ENCODE peak calls at places on chromosomes 2 and 18, in eight cellular contexts. One of them, this sample, is unnamed.

GRCh38 chr2:191379375-191379774 is 134.2 kb downstream of the MYO1B start:
- DNase-seq in right lobe of liver: no peak
- DNase-seq in mesenchymal stem cell: no peak
- DNase-seq in ovary: no peak
- DNase-seq in vagina: no peak
- DNase-seq in tibial artery: no peak
- DNase-seq in CD8-positive, alpha-beta memory T cell: no peak
- DNase-seq in fibroblast of lung: no peak
- DNase-seq in this sample: no peak

GRCh38 chr2:36800381-36800780 is 103.9 kb downstream of the VIT start:
- DNase-seq in right lobe of liver: no peak
- DNase-seq in mesenchymal stem cell: no peak
- DNase-seq in ovary: no peak
- DNase-seq in vagina: no peak
- DNase-seq in tibial artery: no peak
- DNase-seq in CD8-positive, alpha-beta memory T cell: peak; percentile 30
- DNase-seq in fibroblast of lung: no peak
- DNase-seq in this sample: no peak

GRCh38 chr2:233838251-233838650 is 16.1 kb downstream of the HJURP start:
- DNase-seq in right lobe of liver: no peak
- DNase-seq in mesenchymal stem cell: no peak
- DNase-seq in ovary: no peak
- DNase-seq in vagina: peak; percentile 87
- DNase-seq in tibial artery: no peak
- DNase-seq in CD8-positive, alpha-beta memory T cell: no peak
- DNase-seq in fibroblast of lung: no peak
- DNase-seq in this sample: no peak

GRCh38 chr18:77711096-77711495 is 461.4 kb downstream of the GALR1 start:
- DNase-seq in right lobe of liver: no peak
- DNase-seq in mesenchymal stem cell: no peak
- DNase-seq in ovary: no peak
- DNase-seq in vagina: no peak
- DNase-seq in tibial artery: no peak
- DNase-seq in CD8-positive, alpha-beta memory T cell: no peak
- DNase-seq in fibroblast of lung: no peak
- DNase-seq in this sample: no peak

GRCh38 chr2:95034221-95034620 is 8.7 kb downstream of the MAL start:
- DNase-seq in right lobe of liver: no peak
- DNase-seq in mesenchymal stem cell: no peak
- DNase-seq in ovary: no peak
- DNase-seq in vagina: no peak
- DNase-seq in tibial artery: no peak
- DNase-seq in CD8-positive, alpha-beta memory T cell: no peak
- DNase-seq in fibroblast of lung: peak; percentile 8
- DNase-seq in this sample: no peak

GRCh38 chr2:222305510-222306392 is 7.0 kb upstream of the PAX3 start:
- DNase-seq in right lobe of liver: peak; percentile 42
- DNase-seq in mesenchymal stem cell: no peak
- DNase-seq in ovary: peak; percentile 42
- DNase-seq in vagina: no peak
- DNase-seq in tibial artery: no peak
- DNase-seq in CD8-positive, alpha-beta memory T cell: no peak
- DNase-seq in fibroblast of lung: peak; percentile 33
- DNase-seq in this sample: no peak

GRCh38 chr18:71450258-71450657 is 1093.9 kb downstream of the CBLN2 start:
- DNase-seq in right lobe of liver: no peak
- DNase-seq in mesenchymal stem cell: no peak
- DNase-seq in ovary: no peak
- DNase-seq in vagina: no peak
- DNase-seq in tibial artery: no peak
- DNase-seq in CD8-positive, alpha-beta memory T cell: no peak
- DNase-seq in fibroblast of lung: no peak
- DNase-seq in this sample: no peak

GRCh38 chr2:88197732-88198131 is 27.6 kb downstream of the THNSL2 start:
- DNase-seq in right lobe of liver: no peak
- DNase-seq in mesenchymal stem cell: no peak
- DNase-seq in ovary: no peak
- DNase-seq in vagina: no peak
- DNase-seq in tibial artery: no peak
- DNase-seq in CD8-positive, alpha-beta memory T cell: no peak
- DNase-seq in fibroblast of lung: no peak
- DNase-seq in this sample: no peak

GRCh38 chr18:12119358-12119757 is 25.7 kb downstream of the ANKRD62 start:
- DNase-seq in right lobe of liver: no peak
- DNase-seq in mesenchymal stem cell: no peak
- DNase-seq in ovary: no peak
- DNase-seq in vagina: no peak
- DNase-seq in tibial artery: no peak
- DNase-seq in CD8-positive, alpha-beta memory T cell: no peak
- DNase-seq in fibroblast of lung: no peak
- DNase-seq in this sample: no peak

GRCh38 chr18:62070306-62070705 is 116.5 kb downstream of the PIGN start:
- DNase-seq in right lobe of liver: no peak
- DNase-seq in mesenchymal stem cell: peak; percentile 26
- DNase-seq in ovary: no peak
- DNase-seq in vagina: no peak
- DNase-seq in tibial artery: no peak
- DNase-seq in CD8-positive, alpha-beta memory T cell: no peak
- DNase-seq in fibroblast of lung: no peak
- DNase-seq in this sample: no peak

GRCh38 chr2:32168513-32168912 is 2.8 kb downstream of the SLC30A6 start:
- DNase-seq in right lobe of liver: no peak
- DNase-seq in mesenchymal stem cell: no peak
- DNase-seq in ovary: no peak
- DNase-seq in vagina: no peak
- DNase-seq in tibial artery: no peak
- DNase-seq in CD8-positive, alpha-beta memory T cell: no peak
- DNase-seq in fibroblast of lung: no peak
- DNase-seq in this sample: no peak

GRCh38 chr2:217225596-217225995 is 365.7 kb upstream of the TNP1 start:
- DNase-seq in right lobe of liver: no peak
- DNase-seq in mesenchymal stem cell: no peak
- DNase-seq in ovary: no peak
- DNase-seq in vagina: no peak
- DNase-seq in tibial artery: no peak
- DNase-seq in CD8-positive, alpha-beta memory T cell: no peak
- DNase-seq in fibroblast of lung: no peak
- DNase-seq in this sample: no peak

GRCh38 chr2:229598227-229598626 is 116.1 kb downstream of the DNER start:
- DNase-seq in right lobe of liver: no peak
- DNase-seq in mesenchymal stem cell: no peak
- DNase-seq in ovary: no peak
- DNase-seq in vagina: no peak
- DNase-seq in tibial artery: no peak
- DNase-seq in CD8-positive, alpha-beta memory T cell: no peak
- DNase-seq in fibroblast of lung: no peak
- DNase-seq in this sample: no peak

GRCh38 chr2:98749053-98749450 is 18.1 kb upstream of the MGAT4A start:
- DNase-seq in right lobe of liver: no peak
- DNase-seq in mesenchymal stem cell: no peak
- DNase-seq in ovary: no peak
- DNase-seq in vagina: no peak
- DNase-seq in tibial artery: peak; percentile 56
- DNase-seq in CD8-positive, alpha-beta memory T cell: no peak
- DNase-seq in fibroblast of lung: no peak
- DNase-seq in this sample: no peak

GRCh38 chr2:167381349-167381748 is 493.1 kb downstream of the XIRP2 start:
- DNase-seq in right lobe of liver: no peak
- DNase-seq in mesenchymal stem cell: no peak
- DNase-seq in ovary: no peak
- DNase-seq in vagina: no peak
- DNase-seq in tibial artery: no peak
- DNase-seq in CD8-positive, alpha-beta memory T cell: no peak
- DNase-seq in fibroblast of lung: no peak
- DNase-seq in this sample: no peak

GRCh38 chr18:31162419-31162793 is 250 bp downstream of the DSC1 start:
- DNase-seq in right lobe of liver: no peak
- DNase-seq in mesenchymal stem cell: no peak
- DNase-seq in ovary: no peak
- DNase-seq in vagina: no peak
- DNase-seq in tibial artery: no peak
- DNase-seq in CD8-positive, alpha-beta memory T cell: no peak
- DNase-seq in fibroblast of lung: no peak
- DNase-seq in this sample: no peak

GRCh38 chr18:9147440-9148238 is 11.1 kb downstream of the ANKRD12 start:
- DNase-seq in right lobe of liver: no peak
- DNase-seq in mesenchymal stem cell: peak; percentile 86
- DNase-seq in ovary: no peak
- DNase-seq in vagina: no peak
- DNase-seq in tibial artery: no peak
- DNase-seq in CD8-positive, alpha-beta memory T cell: peak; percentile 17
- DNase-seq in fibroblast of lung: peak; percentile 65
- DNase-seq in this sample: peak; percentile 67

GRCh38 chr2:218884519-218884918 is 3.9 kb downstream of the WNT10A start:
- DNase-seq in right lobe of liver: no peak
- DNase-seq in mesenchymal stem cell: no peak
- DNase-seq in ovary: no peak
- DNase-seq in vagina: no peak
- DNase-seq in tibial artery: no peak
- DNase-seq in CD8-positive, alpha-beta memory T cell: no peak
- DNase-seq in fibroblast of lung: no peak
- DNase-seq in this sample: no peak
- H3K4me3 ChIP-seq in right lobe of liver: no peak overlapping the region
- H3K4me3 ChIP-seq in mesenchymal stem cell: no peak overlapping the region
- H3K4me3 ChIP-seq in ovary: no peak overlapping the region
- H3K4me3 ChIP-seq in vagina: no peak overlapping the region
- H3K4me3 ChIP-seq in tibial artery: no peak overlapping the region
- H3K4me3 ChIP-seq in CD8-positive, alpha-beta memory T cell: no peak overlapping the region
- H3K4me3 ChIP-seq in fibroblast of lung: no peak overlapping the region
- H3K4me3 ChIP-seq in this sample: no peak overlapping the region

GRCh38 chr2:42052702-42053481 is 5.1 kb downstream of the PKDCC start:
- DNase-seq in right lobe of liver: no peak
- DNase-seq in mesenchymal stem cell: peak; percentile 77
- DNase-seq in ovary: peak; percentile 80
- DNase-seq in vagina: no peak
- DNase-seq in tibial artery: no peak
- DNase-seq in CD8-positive, alpha-beta memory T cell: no peak
- DNase-seq in fibroblast of lung: peak; percentile 59
- DNase-seq in this sample: no peak

GRCh38 chr2:42053482-42053790 is 5.6 kb downstream of the PKDCC start:
- DNase-seq in right lobe of liver: no peak
- DNase-seq in mesenchymal stem cell: no peak
- DNase-seq in ovary: no peak
- DNase-seq in vagina: no peak
- DNase-seq in tibial artery: no peak
- DNase-seq in CD8-positive, alpha-beta memory T cell: no peak
- DNase-seq in fibroblast of lung: no peak
- DNase-seq in this sample: no peak

GRCh38 chr2:42055573-42056514 is 8.0 kb downstream of the PKDCC start:
- DNase-seq in right lobe of liver: no peak
- DNase-seq in mesenchymal stem cell: peak; percentile 9
- DNase-seq in ovary: no peak
- DNase-seq in vagina: no peak
- DNase-seq in tibial artery: no peak
- DNase-seq in CD8-positive, alpha-beta memory T cell: no peak
- DNase-seq in fibroblast of lung: no peak
- DNase-seq in this sample: no peak

GRCh38 chr2:42053791-42054656 is 6.2 kb downstream of the PKDCC start:
- DNase-seq in right lobe of liver: no peak
- DNase-seq in mesenchymal stem cell: peak; percentile 51
- DNase-seq in ovary: peak; percentile 82
- DNase-seq in vagina: no peak
- DNase-seq in tibial artery: peak; percentile 71
- DNase-seq in CD8-positive, alpha-beta memory T cell: no peak
- DNase-seq in fibroblast of lung: peak; percentile 9
- DNase-seq in this sample: no peak

DNA sequence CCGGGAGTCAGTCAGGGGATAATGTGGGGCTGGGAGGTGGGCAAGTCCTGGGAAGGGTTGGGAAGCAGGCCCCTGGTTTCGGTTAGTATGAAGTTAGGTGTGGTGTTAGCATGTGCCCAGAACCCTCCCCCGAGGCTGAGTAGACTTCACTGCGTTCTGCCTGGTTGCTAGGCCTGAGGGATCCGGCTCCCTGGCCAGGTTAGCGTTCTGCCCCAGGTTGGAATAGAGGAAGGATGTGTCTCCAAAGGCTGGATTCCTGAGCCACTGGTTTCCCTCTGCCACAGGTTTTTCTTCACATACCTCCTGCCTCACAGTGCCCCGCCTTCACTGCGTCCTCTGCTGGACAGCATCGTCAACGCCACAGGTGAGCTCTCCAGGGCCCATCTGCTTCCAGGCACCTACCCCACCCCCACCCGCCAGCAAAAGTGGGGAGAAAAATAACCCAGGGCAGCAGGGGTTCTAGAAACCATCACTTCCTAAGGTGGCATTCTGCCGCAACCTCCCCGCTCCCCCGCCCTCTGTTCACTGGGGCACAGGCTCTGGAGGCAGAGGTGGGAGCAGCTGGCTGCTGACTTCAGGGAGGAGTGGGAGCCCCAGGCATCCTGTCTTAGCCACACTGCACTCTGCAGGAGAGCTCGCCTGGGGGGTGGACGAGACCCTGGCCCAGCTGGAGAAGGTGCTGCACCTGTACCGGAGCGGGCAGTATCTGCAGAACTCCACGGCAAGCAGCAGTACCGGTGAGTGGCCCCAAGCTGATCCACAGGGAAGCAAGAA is 7.0 kb downstream of the PKDCC start:
- DNase-seq in right lobe of liver: no peak
- DNase-seq in mesenchymal stem cell: no peak
- DNase-seq in ovary: peak; percentile 48
- DNase-seq in vagina: no peak
- DNase-seq in tibial artery: no peak
- DNase-seq in CD8-positive, alpha-beta memory T cell: no peak
- DNase-seq in fibroblast of lung: no peak
- DNase-seq in this sample: no peak
- H3K27ac ChIP-seq in right lobe of liver: no peak overlapping the region
- H3K27ac ChIP-seq in mesenchymal stem cell: no peak overlapping the region
- H3K27ac ChIP-seq in ovary: peak overlapping the region; percentile 86
- H3K27ac ChIP-seq in vagina: peak overlapping the region; percentile 89
- H3K27ac ChIP-seq in tibial artery: peak overlapping the region; percentile 97
- H3K27ac ChIP-seq in CD8-positive, alpha-beta memory T cell: no peak overlapping the region
- H3K27ac ChIP-seq in fibroblast of lung: no peak overlapping the region
- H3K27ac ChIP-seq in this sample: no peak overlapping the region

DNA sequence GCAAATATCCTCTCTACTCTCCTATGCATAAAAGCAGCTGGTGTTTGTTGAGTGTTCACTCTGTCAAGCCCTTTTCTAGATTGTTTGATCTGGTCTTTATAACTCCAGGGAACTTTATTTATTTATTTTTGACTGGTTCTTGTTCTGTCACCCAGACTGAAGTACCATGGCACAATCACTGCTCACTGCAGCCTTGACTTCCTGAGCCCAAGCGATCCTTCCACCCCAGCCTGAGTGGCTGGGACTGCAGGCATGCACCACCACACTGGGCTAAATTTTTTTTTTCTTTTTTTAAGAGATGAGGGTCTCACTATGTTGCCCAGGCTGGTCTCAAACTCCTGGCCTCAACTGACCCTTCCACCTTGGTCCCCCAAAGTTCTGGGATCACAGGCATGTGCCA is 12.7 kb upstream of the SLC11A1 start:
- DNase-seq in right lobe of liver: no peak
- DNase-seq in mesenchymal stem cell: no peak
- DNase-seq in ovary: no peak
- DNase-seq in vagina: no peak
- DNase-seq in tibial artery: peak; percentile 12
- DNase-seq in CD8-positive, alpha-beta memory T cell: no peak
- DNase-seq in fibroblast of lung: no peak
- DNase-seq in this sample: no peak
- H3K4me1 ChIP-seq in right lobe of liver: no peaks in the 10 kb centered on the region
- H3K4me1 ChIP-seq in mesenchymal stem cell: peaks cover 4% of the 10 kb centered on the region
- H3K4me1 ChIP-seq in ovary: peaks cover 4% of the 10 kb centered on the region
- H3K4me1 ChIP-seq in vagina: peaks cover 26% of the 10 kb centered on the region
- H3K4me1 ChIP-seq in tibial artery: peaks cover 7% of the 10 kb centered on the region
- H3K4me1 ChIP-seq in CD8-positive, alpha-beta memory T cell: peaks cover 18% of the 10 kb centered on the region
- H3K4me1 ChIP-seq in fibroblast of lung: no peaks in the 10 kb centered on the region
- H3K4me1 ChIP-seq in this sample: peaks cover 28% of the 10 kb centered on the region

GRCh38 chr18:39799010-39799409 is 2156.0 kb upstream of the PIK3C3 start:
- DNase-seq in right lobe of liver: no peak
- DNase-seq in mesenchymal stem cell: peak; percentile 24
- DNase-seq in ovary: no peak
- DNase-seq in vagina: no peak
- DNase-seq in tibial artery: no peak
- DNase-seq in CD8-positive, alpha-beta memory T cell: no peak
- DNase-seq in fibroblast of lung: no peak
- DNase-seq in this sample: no peak
- H3K4me3 ChIP-seq in right lobe of liver: no peak overlapping the region
- H3K4me3 ChIP-seq in mesenchymal stem cell: no peak overlapping the region
- H3K4me3 ChIP-seq in ovary: no peak overlapping the region
- H3K4me3 ChIP-seq in vagina: no peak overlapping the region
- H3K4me3 ChIP-seq in tibial artery: no peak overlapping the region
- H3K4me3 ChIP-seq in CD8-positive, alpha-beta memory T cell: no peak overlapping the region
- H3K4me3 ChIP-seq in fibroblast of lung: no peak overlapping the region
- H3K4me3 ChIP-seq in this sample: no peak overlapping the region